ENCODE peak calls at places on chromosomes 4 and X, in seven cellular contexts. Z is SK-N-SH, F is sigmoid colon, I is HL-60, W is H1, Y is HepG2, U is endothelial cell of umbilical vein. T is an unnamed sample.

GRCh38 chr4:43757147-43757546 is 691.5 kb downstream of the KCTD8 start:
- DNase-seq in Z (no peak), F (no peak), I (no peak), W (peak), Y (no peak), U (no peak), T (no peak)

GRCh38 chr4:40686081-40686913 is 56.6 kb upstream of the RBM47 start:
- DNase-seq in Z (no peak), F (no peak), I (no peak), W (no peak), Y (no peak), U (no peak), T (no peak)

GRCh38 chr4:17347445-17347844 is 164.4 kb downstream of the QDPR start:
- DNase-seq in Z (peak), F (no peak), I (no peak), W (no peak), Y (peak), U (peak), T (no peak)

GRCh38 chr4:56424697-56425514 is 10.5 kb downstream of the PPAT start:
- DNase-seq in Z (peak), F (no peak), I (no peak), W (no peak), Y (no peak), U (peak), T (no peak)

GRCh38 chr4:38109896-38110295 is 149.7 kb downstream of the PTTG2 start:
- DNase-seq in Z (no peak), F (no peak), I (no peak), W (no peak), Y (peak), U (no peak), T (no peak)

GRCh38 chrX:16444353-16444752 is 205.6 kb upstream of the S100G start:
- DNase-seq in Z (no peak), F (no peak), I (no peak), W (no peak), Y (no peak), U (no peak), T (no peak)

GRCh38 chr4:1874207-1874606 is 3.0 kb downstream of the NSD2 start:
- DNase-seq in Z (no peak), F (no peak), I (no peak), W (no peak), Y (no peak), U (no peak), T (no peak)

GRCh38 chr4:110632506-110633357 is 9.9 kb upstream of the PITX2 start:
- DNase-seq in Z (no peak), F (no peak), I (no peak), W (no peak), Y (no peak), U (no peak), T (no peak)

GRCh38 chr4:105990933-105991332 is 95.7 kb downstream of the NPNT start:
- DNase-seq in Z (peak), F (peak), I (no peak), W (no peak), Y (no peak), U (peak), T (peak)

GRCh38 chrX:14963447-14964236 is 90.4 kb downstream of the MOSPD2 start:
- DNase-seq in Z (no peak), F (no peak), I (no peak), W (no peak), Y (no peak), U (peak), T (no peak)

GRCh38 chr4:78293841-78294301 is 236.7 kb downstream of the FRAS1 start:
- DNase-seq in Z (no peak), F (no peak), I (no peak), W (no peak), Y (no peak), U (no peak), T (no peak)

GRCh38 chr4:87255755-87256154 is 35.3 kb upstream of the KLHL8 start:
- DNase-seq in Z (no peak), F (no peak), I (no peak), W (no peak), Y (no peak), U (no peak), T (no peak)

GRCh38 chr4:7427326-7428260 is 7.1 kb downstream of the PSAPL1 start:
- DNase-seq in Z (peak), F (peak), I (no peak), W (no peak), Y (no peak), U (no peak), T (peak)

GRCh38 chr4:82779032-82779431 is 19.6 kb downstream of the SCD5 start:
- DNase-seq in Z (no peak), F (no peak), I (no peak), W (no peak), Y (no peak), U (no peak), T (no peak)

GRCh38 chr4:85967872-85968271 is 392.0 kb downstream of the MAPK10 start:
- DNase-seq in Z (no peak), F (no peak), I (no peak), W (no peak), Y (no peak), U (no peak), T (no peak)

GRCh38 chr4:169283114-169283509 is 12.4 kb upstream of the SH3RF1 start:
- DNase-seq in Z (no peak), F (no peak), I (no peak), W (no peak), Y (no peak), U (no peak), T (no peak)

GRCh38 chr4:80011636-80012236 is 61.3 kb downstream of the ANTXR2 start:
- DNase-seq in Z (no peak), F (no peak), I (no peak), W (no peak), Y (no peak), U (peak), T (no peak)
- TF ChIP-seq POLR2AphosphoS5 in Z (no peak), F (no peak), I (no peak), W (no peak), Y (no peak), U (no peak), T (no peak)

GRCh38 chr4:184695178-184695896 is 38.6 kb downstream of the CENPU start:
- DNase-seq in Z (no peak), F (no peak), I (no peak), W (no peak), Y (no peak), U (no peak), T (no peak)
- H3K27ac ChIP-seq in Z (peak), F (no peak), I (no peak), W (no peak), Y (no peak), U (no peak), T (no peak)

GRCh38 chr4:20086067-20086466 is 165.6 kb upstream of the SLIT2 start:
- DNase-seq in Z (no peak), F (no peak), I (no peak), W (no peak), Y (no peak), U (no peak), T (no peak)
- TF ChIP-seq POLR2AphosphoS5 in Z (no peak), F (no peak), I (no peak), W (no peak), Y (no peak), U (no peak), T (no peak)

GRCh38 chr4:160319868-160320260 is 1217.0 kb downstream of the RAPGEF2 start:
- DNase-seq in Z (no peak), F (no peak), I (no peak), W (no peak), Y (no peak), U (no peak), T (no peak)

GRCh38 chr4:160318567-160319220 is 1215.8 kb downstream of the RAPGEF2 start:
- DNase-seq in Z (no peak), F (no peak), I (no peak), W (no peak), Y (no peak), U (no peak), T (no peak)

GRCh38 chr4:160316036-160316435 is 1213.2 kb downstream of the RAPGEF2 start:
- DNase-seq in Z (no peak), F (no peak), I (no peak), W (no peak), Y (no peak), U (no peak), T (no peak)

DNA sequence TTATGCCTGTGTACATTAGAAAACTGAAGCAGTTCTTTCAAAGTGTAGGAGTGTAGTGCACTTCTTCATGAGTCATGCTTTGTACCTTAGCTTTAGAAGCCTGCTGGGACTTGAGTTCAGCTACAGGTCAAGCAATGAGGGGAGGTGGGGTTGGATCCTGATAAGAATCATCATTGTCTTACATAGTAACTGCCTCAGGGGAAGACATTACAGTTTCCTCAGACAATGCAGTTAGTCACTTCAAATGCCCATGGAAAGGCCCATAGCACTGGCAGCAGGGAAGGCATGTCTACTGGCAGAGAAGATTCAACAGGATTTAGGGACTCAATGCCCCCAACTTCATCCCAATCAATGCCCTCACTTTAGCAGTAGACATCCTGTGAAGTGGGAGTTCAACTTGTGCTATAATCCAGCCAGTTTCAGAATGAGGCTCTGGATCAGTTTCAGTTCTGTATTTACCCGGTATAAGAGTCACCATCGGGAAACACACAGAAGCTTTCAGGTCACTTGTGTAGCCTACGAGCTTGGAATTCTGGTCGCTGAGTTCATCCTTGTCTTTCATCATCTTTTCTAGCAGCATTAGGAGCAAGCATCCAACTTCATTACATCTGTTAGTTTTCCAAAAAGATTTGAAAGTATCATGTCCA is 1216.5 kb downstream of the RAPGEF2 start:
- DNase-seq in Z (no peak), F (no peak), I (no peak), W (no peak), Y (no peak), U (no peak), T (no peak)
- H3K27ac ChIP-seq in Z (no peak), F (no peak), I (no peak), W (no peak), Y (no peak), U (no peak), T (no peak)

T was measured in breast epithelium.